ENCODE peak calls at places on chromosome 3, in four cellular contexts. One of them, this sample, is unnamed.

GRCh38 chr3:19348929-19349564 is 200.7 kb downstream of the KCNH8 start:
- DNase-seq in H1: no peak
- DNase-seq in K562: peak; percentile 33
- DNase-seq in GM12878: no peak
- DNase-seq in this sample: peak; percentile 8

GRCh38 chr3:23761440-23761896 is 44.3 kb upstream of the UBE2E1 start:
- DNase-seq in K562: peak; percentile 45
- DNase-seq in GM12878: peak; percentile 56
- DNase-seq in H1: no peak
- DNase-seq in this sample: peak; percentile 29

GRCh38 chr3:187150599-187150998 is 11.3 kb upstream of the RPL39L start:
- DNase-seq in H1: no peak
- DNase-seq in GM12878: no peak
- DNase-seq in K562: no peak
- DNase-seq in this sample: peak; percentile 34

GRCh38 chr3:45280227-45280626 is 54.1 kb upstream of the TMEM158 start:
- DNase-seq in GM12878: no peak
- DNase-seq in H1: no peak
- DNase-seq in K562: no peak
- DNase-seq in this sample: no peak

GRCh38 chr3:80733522-80734176 is 965.9 kb upstream of the ROBO1 start:
- DNase-seq in GM12878: no peak
- DNase-seq in H1: no peak
- DNase-seq in K562: peak; percentile 33
- DNase-seq in this sample: peak; percentile 95

GRCh38 chr3:172104471-172105072 is 65.2 kb downstream of the FNDC3B start:
- DNase-seq in H1: no peak
- DNase-seq in GM12878: no peak
- DNase-seq in K562: peak; percentile 44
- DNase-seq in this sample: no peak

GRCh38 chr3:195559723-195560409 is 16.7 kb upstream of the PPP1R2 start:
- DNase-seq in K562: no peak
- DNase-seq in H1: no peak
- DNase-seq in GM12878: no peak
- DNase-seq in this sample: peak; percentile 28

GRCh38 chr3:11991751-11992150 is 12.4 kb upstream of the SYN2 start:
- DNase-seq in GM12878: no peak
- DNase-seq in H1: no peak
- DNase-seq in K562: no peak
- DNase-seq in this sample: no peak

GRCh38 chr3:8441969-8442559 is 59.6 kb upstream of the LMCD1 start:
- DNase-seq in GM12878: no peak
- DNase-seq in K562: peak; percentile 36
- DNase-seq in H1: peak; percentile 39
- DNase-seq in this sample: peak; percentile 60

GRCh38 chr3:8442993-8443670 is 58.5 kb upstream of the LMCD1 start:
- DNase-seq in K562: no peak
- DNase-seq in GM12878: no peak
- DNase-seq in H1: no peak
- DNase-seq in this sample: no peak

GRCh38 chr3:8444883-8445282 is 56.7 kb upstream of the LMCD1 start:
- DNase-seq in K562: no peak
- DNase-seq in H1: no peak
- DNase-seq in GM12878: no peak
- DNase-seq in this sample: no peak

GRCh38 chr3:8445861-8446260 is 55.8 kb upstream of the LMCD1 start:
- DNase-seq in H1: no peak
- DNase-seq in K562: no peak
- DNase-seq in GM12878: no peak
- DNase-seq in this sample: no peak

DNA sequence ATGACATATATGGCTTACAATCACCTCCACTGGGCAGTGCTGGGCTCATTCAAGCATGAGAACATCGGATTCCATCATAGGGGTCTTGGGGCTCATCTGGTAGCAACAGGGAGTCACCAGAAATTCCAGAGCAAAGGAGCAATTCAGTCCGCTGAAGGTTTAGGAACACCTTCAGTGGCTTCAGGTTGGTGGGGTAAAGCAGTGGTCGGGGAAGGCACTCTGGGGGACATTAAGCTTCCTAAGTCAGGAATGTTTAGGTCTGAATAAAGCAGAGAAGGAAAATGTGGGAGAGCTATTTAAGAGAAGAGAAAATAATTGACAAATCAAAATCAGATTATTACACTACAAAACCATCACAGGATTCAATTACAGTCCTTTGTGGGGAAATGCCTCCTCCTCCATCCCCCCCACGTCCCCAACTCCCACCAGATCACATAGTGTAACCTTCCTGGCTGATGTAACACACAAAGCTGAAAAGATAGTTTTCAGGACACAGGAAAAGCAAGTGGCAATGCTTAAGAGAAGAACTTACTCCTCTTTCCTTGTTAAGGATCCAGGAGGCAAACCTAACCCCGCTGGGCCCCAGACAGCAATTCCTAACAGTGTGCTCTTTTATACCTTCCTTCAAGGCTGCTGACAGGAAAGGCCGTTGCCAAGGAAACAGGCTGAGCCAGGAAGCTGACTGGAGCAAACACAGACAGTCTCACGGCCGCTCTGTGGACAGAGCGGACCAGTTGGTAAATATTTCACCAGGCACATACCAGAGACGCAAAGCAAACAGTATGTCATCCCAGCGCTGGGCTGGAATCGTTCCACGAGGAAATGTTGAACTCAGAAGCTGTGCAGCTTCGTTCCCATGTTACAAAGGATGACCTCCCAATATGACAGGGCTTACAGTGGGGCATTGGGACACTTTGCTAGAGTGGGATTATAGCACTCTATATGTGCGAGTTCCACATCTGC is 57.5 kb upstream of the LMCD1 start:
- DNase-seq in K562: no peak
- DNase-seq in GM12878: no peak
- DNase-seq in H1: peak; percentile 23
- DNase-seq in this sample: peak; percentile 99
- TF ChIP-seq BRCA1 in K562: no peak
- TF ChIP-seq BRCA1 in GM12878: no peak
- TF ChIP-seq BRCA1 in H1: no peak
- TF ChIP-seq BRCA1 in this sample: peak; percentile 92

DNA sequence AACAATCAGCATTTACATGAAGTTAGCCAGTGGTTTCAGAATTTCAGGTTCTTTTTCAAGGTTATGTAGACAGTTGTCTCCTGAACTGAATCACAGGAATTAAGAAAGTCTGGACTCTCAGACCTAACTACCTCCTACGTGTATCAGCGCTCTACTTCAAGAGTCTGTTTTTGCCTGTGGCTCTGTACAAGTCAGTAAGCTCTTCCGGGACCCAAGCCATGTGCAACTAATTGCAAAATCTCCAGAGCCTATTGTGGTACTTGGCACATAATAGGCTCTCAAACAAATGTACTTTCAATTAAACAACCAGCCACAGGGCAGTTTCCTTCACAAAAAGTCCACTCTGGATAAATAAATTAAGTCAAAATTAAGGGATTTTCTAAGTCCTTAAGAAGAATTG is 414.2 kb downstream of the PDCD6IP start:
- DNase-seq in H1: no peak
- DNase-seq in GM12878: no peak
- DNase-seq in K562: no peak
- DNase-seq in this sample: no peak
- TF ChIP-seq BRCA1 in H1: no peak
- TF ChIP-seq BRCA1 in GM12878: no peak
- TF ChIP-seq BRCA1 in K562: no peak
- TF ChIP-seq BRCA1 in this sample: no peak

DNA sequence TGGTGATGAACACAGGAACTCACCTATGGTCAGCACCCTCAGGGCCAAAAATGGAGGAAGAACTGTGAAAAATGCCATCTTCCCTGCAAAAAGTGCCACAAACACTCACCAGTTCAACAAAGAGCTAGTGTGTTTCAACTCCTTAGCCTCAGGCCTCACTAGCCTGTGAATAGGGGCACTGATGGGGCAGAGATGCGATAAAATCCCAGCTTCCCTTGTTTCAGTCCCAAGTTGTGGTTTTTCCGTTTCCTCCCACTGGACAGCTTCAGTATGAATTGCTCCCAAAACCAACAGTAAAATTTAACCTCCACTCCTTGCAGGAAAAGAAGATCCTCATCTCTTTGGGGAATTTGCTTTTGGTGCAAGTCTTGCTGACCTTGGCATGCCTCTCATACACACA is 117.4 kb upstream of the ADAMTS9 start:
- DNase-seq in H1: no peak
- DNase-seq in GM12878: no peak
- DNase-seq in K562: no peak
- DNase-seq in this sample: no peak
- TF ChIP-seq BRCA1 in H1: no peak
- TF ChIP-seq BRCA1 in GM12878: no peak
- TF ChIP-seq BRCA1 in K562: no peak
- TF ChIP-seq BRCA1 in this sample: no peak

GRCh38 chr3:54837964-54838363 is 89.9 kb downstream of the LRTM1 start:
- DNase-seq in GM12878: no peak
- DNase-seq in K562: no peak
- DNase-seq in H1: no peak
- DNase-seq in this sample: no peak
- TF ChIP-seq BRCA1 in GM12878: no peak
- TF ChIP-seq BRCA1 in K562: no peak
- TF ChIP-seq BRCA1 in H1: no peak
- TF ChIP-seq BRCA1 in this sample: no peak

GRCh38 chr3:149080699-149081091 is 5.6 kb downstream of the HLTF start:
- DNase-seq in K562: no peak
- DNase-seq in H1: no peak
- DNase-seq in GM12878: no peak
- DNase-seq in this sample: no peak

GRCh38 chr3:149080011-149080698 is 6.2 kb downstream of the HLTF start:
- DNase-seq in H1: no peak
- DNase-seq in K562: no peak
- DNase-seq in GM12878: no peak
- DNase-seq in this sample: no peak

GRCh38 chr3:149081772-149082171 is 4.6 kb downstream of the HLTF start:
- DNase-seq in K562: no peak
- DNase-seq in H1: no peak
- DNase-seq in GM12878: no peak
- DNase-seq in this sample: no peak

DNA sequence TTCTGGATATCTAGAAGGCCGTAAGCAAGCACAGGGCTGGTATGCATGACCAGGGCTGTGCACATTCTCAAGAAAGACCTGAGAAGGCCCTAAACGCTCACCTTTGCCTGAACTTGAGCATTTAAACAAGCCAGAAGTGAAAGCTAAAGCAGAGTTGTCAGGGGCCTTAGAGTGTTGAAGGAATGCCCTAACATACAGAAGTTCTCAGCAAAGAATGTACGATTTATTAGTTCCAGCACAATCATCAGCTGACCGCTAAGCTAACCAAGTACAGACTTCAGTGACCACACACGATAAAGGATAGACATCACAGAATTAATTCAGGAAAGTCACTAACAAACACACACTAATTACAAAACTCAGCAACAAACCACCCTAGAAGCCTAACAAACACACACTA is 8.7 kb downstream of the HLTF start:
- DNase-seq in GM12878: no peak
- DNase-seq in H1: no peak
- DNase-seq in K562: no peak
- DNase-seq in this sample: no peak
- TF ChIP-seq BRCA1 in GM12878: no peak
- TF ChIP-seq BRCA1 in H1: no peak
- TF ChIP-seq BRCA1 in K562: no peak
- TF ChIP-seq BRCA1 in this sample: no peak

This sample was measured in HepG2.